ENCODE peak calls at places on chromosomes 6 and 20, in five cellular contexts. U is right cardiac atrium, F is mammary epithelial cell, Z is body of pancreas, C is A549. N is an unnamed sample. For H3K4me1, the result is how much of the 10 kb centered on the place peaks cover.

GRCh38 chr20:37346232-37346525 is 239 bp downstream of the SRC start:
- DNase-seq in U (no peak), F (no peak), Z (no peak), C (no peak), N (no peak)

GRCh38 chr6:26521485-26522391 is 16.4 kb upstream of the HMGN4 start:
- DNase-seq in U (peak), F (peak), Z (peak), C (peak), N (no peak)

GRCh38 chr6:44003345-44004061 is 123.7 kb downstream of the MRPL14 start:
- DNase-seq in U (no peak), F (no peak), Z (peak), C (no peak), N (no peak)

GRCh38 chr6:80163754-80164187 is 57.3 kb downstream of the BCKDHB start:
- DNase-seq in U (no peak), F (peak), Z (no peak), C (peak), N (no peak)

GRCh38 chr6:37624606-37625574 is 72.8 kb downstream of the MDGA1 start:
- DNase-seq in U (peak), F (peak), Z (peak), C (no peak), N (no peak)

GRCh38 chr6:41306187-41306854 is 19.8 kb upstream of the TREM1 start:
- DNase-seq in U (peak), F (peak), Z (peak), C (peak), N (peak)

GRCh38 chr6:16837217-16837972 is 76.1 kb upstream of the ATXN1 start:
- DNase-seq in U (no peak), F (no peak), Z (no peak), C (no peak), N (no peak)

GRCh38 chr6:107114872-107115694 is at the start of gene BEND3:
- DNase-seq in U (peak), F (peak), Z (peak), C (peak), N (no peak)

GRCh38 chr6:3918474-3918873 is 69.3 kb downstream of the FAM50B start:
- DNase-seq in U (no peak), F (no peak), Z (no peak), C (no peak), N (no peak)

GRCh38 chr20:35311409-35311808 is 19.2 kb upstream of the FAM83C start:
- DNase-seq in U (no peak), F (peak), Z (no peak), C (peak), N (no peak)

GRCh38 chr20:58995461-58996225 is 11.4 kb downstream of the CTSZ start:
- DNase-seq in U (no peak), F (peak), Z (peak), C (peak), N (no peak)

GRCh38 chr6:149440735-149441662 is 40.9 kb downstream of the SUMO4 start:
- DNase-seq in U (no peak), F (no peak), Z (no peak), C (no peak), N (no peak)

GRCh38 chr6:5053864-5054426 is 31.2 kb upstream of the PPP1R3G start:
- DNase-seq in U (no peak), F (no peak), Z (no peak), C (no peak), N (no peak)

GRCh38 chr20:37486186-37486999 is 34.7 kb upstream of the NNAT start:
- DNase-seq in U (no peak), F (no peak), Z (no peak), C (no peak), N (no peak)

GRCh38 chr20:48697845-48698491 is 129.8 kb downstream of the PREX1 start:
- DNase-seq in U (peak), F (peak), Z (peak), C (peak), N (no peak)

GRCh38 chr20:51456511-51457280 is 85.8 kb downstream of the NFATC2 start:
- DNase-seq in U (peak), F (peak), Z (peak), C (peak), N (no peak)

GRCh38 chr6:11212625-11213024 is 19.8 kb downstream of the NEDD9 start:
- DNase-seq in U (peak), F (peak), Z (peak), C (peak), N (no peak)

GRCh38 chr20:55067158-55067825 is 591.9 kb downstream of the DOK5 start:
- DNase-seq in U (no peak), F (no peak), Z (no peak), C (no peak), N (no peak)

GRCh38 chr6:102571236-102571908 is 1177.9 kb downstream of the GRIK2 start:
- DNase-seq in U (no peak), F (no peak), Z (no peak), C (no peak), N (no peak)

GRCh38 chr6:136344420-136344819 is 54.8 kb upstream of the BCLAF1 start:
- DNase-seq in U (no peak), F (no peak), Z (no peak), C (no peak), N (no peak)

GRCh38 chr20:38109025-38109541 is 56.0 kb downstream of the TGM2 start:
- DNase-seq in U (peak), F (no peak), Z (peak), C (no peak), N (no peak)

GRCh38 chr20:57529810-57530209 is 4.9 kb upstream of the CTCFL start:
- DNase-seq in U (no peak), F (no peak), Z (no peak), C (no peak), N (no peak)

DNA sequence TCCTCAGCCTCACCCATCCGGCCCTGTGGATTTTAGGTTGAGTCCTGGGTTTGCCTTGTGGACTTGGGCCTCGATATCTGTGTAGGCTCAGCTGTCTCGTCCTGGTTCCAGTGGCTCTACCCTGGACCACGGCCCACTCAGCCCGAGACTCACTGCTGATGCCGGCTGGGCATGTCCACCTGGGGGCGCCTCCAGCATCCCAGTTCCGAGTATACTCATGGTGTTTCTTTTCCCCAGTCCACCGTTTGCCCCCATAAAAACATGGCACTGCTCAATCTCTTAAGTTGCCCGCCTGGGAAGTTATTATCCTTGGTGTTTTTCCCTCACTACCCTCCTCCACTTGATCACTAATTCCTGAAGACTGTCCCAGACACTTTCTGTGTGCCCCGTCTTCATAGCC is 99.1 kb downstream of the ARID1B start:
- DNase-seq in U (peak), F (no peak), Z (no peak), C (no peak), N (peak)
- H3K4me1 ChIP-seq in U (under half), F (under half), Z (under half), C (under half), N (under half)

DNA sequence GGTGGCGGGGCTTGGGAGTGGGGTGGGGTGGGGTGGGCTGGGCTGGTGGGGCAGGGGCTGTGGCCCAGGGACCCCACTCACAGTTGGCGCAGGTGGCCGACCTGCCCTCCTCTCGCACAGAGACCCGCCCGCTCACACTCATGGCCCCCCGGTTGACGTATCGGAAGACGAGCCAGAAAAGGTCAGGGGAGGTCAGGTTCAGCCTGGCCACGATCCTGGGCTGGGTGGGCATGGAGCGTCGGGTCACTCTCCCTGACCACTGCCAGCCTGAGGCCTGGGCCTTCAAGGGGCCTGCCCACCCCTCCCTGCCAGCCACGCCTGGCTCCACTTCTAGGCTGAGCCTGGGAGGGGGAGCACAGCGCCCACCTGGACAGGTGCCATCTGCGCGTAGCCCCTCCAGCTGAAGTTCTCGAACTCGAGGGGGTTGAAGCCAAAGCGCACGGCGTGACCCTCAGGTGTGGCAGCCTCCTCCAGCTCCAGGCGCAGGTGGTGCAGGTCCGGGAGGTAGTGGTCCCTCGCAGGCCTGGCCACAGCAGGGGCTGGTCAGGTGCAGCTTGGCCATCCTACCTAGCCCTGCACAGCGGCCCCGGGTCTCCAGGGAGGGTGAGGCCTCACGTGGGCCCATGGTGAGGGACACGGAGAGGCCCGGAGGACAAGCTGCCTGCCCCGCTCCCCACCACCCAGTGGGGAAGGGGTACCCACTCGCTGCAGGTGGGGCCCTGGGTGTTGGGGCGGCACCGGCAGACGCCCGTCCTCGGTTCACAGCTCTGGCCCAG is 31.2 kb downstream of the ADRM1 start:
- DNase-seq in U (no peak), F (no peak), Z (no peak), C (no peak), N (no peak)
- H3K4me3 ChIP-seq in U (no peak), F (no peak), Z (no peak), C (no peak), N (no peak)

GRCh38 chr6:31205638-31206037 is 35.2 kb upstream of the POU5F1 start:
- DNase-seq in U (no peak), F (no peak), Z (no peak), C (no peak), N (no peak)

GRCh38 chr6:31210842-31211241 is 40.4 kb upstream of the POU5F1 start:
- DNase-seq in U (no peak), F (no peak), Z (no peak), C (no peak), N (no peak)

GRCh38 chr6:31208506-31208905 is 38.0 kb upstream of the POU5F1 start:
- DNase-seq in U (no peak), F (no peak), Z (no peak), C (no peak), N (no peak)

GRCh38 chr6:31210119-31210518 is 39.6 kb upstream of the POU5F1 start:
- DNase-seq in U (no peak), F (no peak), Z (no peak), C (no peak), N (no peak)

DNA sequence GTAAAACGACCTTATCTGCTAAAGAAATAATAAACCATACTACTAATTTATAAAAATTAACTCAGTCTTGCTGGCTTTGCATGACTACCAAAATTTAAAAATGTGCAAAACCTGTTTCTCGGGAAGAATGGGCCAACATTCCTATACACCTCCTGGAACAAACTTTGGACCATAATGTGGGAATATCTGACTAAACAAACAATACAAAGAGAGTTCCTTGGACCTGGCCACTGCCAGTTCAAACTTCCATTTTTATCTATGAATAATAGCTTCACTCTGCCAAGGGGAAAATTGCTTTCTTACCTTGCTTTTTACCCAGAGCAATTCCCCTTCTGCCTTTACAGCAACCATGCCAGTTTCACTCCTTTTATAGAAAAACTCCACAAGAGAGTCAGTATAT is 38.7 kb upstream of the POU5F1 start:
- DNase-seq in U (no peak), F (no peak), Z (peak), C (no peak), N (no peak)
- H3K27ac ChIP-seq in U (no peak), F (no peak), Z (peak), C (no peak), N (no peak)

DNA sequence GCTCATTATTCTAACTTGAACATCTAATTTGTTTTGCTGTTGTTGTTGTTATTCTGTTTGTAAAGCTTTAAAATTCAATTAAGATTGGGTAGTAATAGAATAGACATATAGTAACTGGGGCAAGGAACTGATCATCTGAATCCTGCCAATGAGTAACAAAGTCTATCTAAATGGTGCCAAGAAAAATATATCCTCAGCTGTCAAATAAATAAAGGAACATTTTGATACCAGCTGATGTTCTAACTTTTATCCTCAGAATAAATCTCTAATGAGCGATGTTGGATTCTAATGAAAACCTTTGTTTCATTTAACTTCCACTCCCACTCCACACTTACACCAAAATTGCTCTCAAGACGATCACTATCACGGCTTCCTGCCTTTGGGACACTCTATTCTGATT is 210.9 kb downstream of the TINAG start:
- DNase-seq in U (no peak), F (no peak), Z (no peak), C (no peak), N (no peak)
- H3K4me1 ChIP-seq in U (under half), F (under half), Z (under half), C (under half), N (under half)

DNA sequence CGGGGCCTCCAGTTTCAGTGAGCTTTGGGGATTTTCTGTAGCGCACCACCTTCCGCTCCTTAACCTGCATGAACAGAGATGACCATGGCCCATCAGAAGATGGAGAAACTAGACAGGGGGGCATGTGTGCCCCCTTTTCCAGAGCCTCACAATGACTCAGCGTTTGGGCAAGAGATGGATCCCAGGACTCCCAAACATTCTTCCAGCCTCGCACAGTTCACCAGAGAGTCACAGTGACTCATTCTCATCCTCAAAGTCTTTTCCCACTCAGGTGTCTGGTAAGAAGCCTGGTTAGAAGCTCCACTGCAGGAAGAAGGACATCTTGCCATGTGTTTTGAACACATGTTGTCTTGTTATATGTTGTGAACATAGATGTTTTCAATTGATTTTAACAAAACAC is 76.2 kb upstream of the FRMD1 start:
- DNase-seq in U (no peak), F (no peak), Z (no peak), C (peak), N (no peak)
- H3K4me3 ChIP-seq in U (no peak), F (no peak), Z (no peak), C (no peak), N (no peak)

GRCh38 chr20:64100946-64101688 is 6.2 kb downstream of the NPBWR2 start:
- DNase-seq in U (peak), F (no peak), Z (no peak), C (no peak), N (no peak)
- H3K27ac ChIP-seq in U (no peak), F (no peak), Z (no peak), C (no peak), N (no peak)

GRCh38 chr6:125797934-125798444 is 7.2 kb downstream of the NCOA7 start:
- DNase-seq in U (no peak), F (no peak), Z (no peak), C (no peak), N (no peak)
- H3K4me1 ChIP-seq in U (under half), F (under half), Z (under half), C (under half), N (under half)

N was measured in iPS DF 6.9.